ENCODE peak calls at places on chromosomes 13 and 19, in six cellular contexts. Y is fibroblast of lung; K is stimulated activated CD8-positive, alpha-beta memory T cell treated with anti-CD3 and anti-CD28 coated beads, Interleukin-15, amount 100 ng/mL, for 24 hours; X is stimulated activated naive CD4-positive, alpha-beta T cell treated with Interleukin-2 at 50 U/mL for 16 hours; B is HS-5; M is frontal cortex. F is an unnamed sample.

GRCh38 chr13:104984296-104984818 is 1551.1 kb downstream of the EFNB2 start:
- DNase-seq in X (no peak), Y (peak), M (no peak), B (no peak), K (no peak), F (no peak)

GRCh38 chr19:14265285-14266036 is 59.5 kb upstream of the ADGRL1 start:
- DNase-seq in M (no peak), Y (no peak), X (no peak), B (no peak), K (no peak), F (no peak)

GRCh38 chr19:40921005-40921897 is 39.2 kb upstream of the CYP2A7 start:
- DNase-seq in B (no peak), X (no peak), K (no peak), Y (peak), M (no peak), F (no peak)

GRCh38 chr13:77177646-77178045 is 149.2 kb downstream of the MYCBP2 start:
- DNase-seq in Y (no peak), M (no peak), X (no peak), K (no peak), B (no peak), F (no peak)

GRCh38 chr19:1206063-1206732 is 620 bp downstream of the STK11 start:
- DNase-seq in M (no peak), K (no peak), Y (no peak), X (no peak), B (no peak), F (no peak)

GRCh38 chr19:5691930-5692784 is 2.1 kb downstream of the RPL36 start:
- DNase-seq in B (no peak), Y (no peak), M (no peak), K (no peak), X (peak), F (no peak)

GRCh38 chr19:2798733-2799132 is 13.4 kb downstream of the THOP1 start:
- DNase-seq in B (no peak), X (no peak), M (no peak), K (no peak), Y (no peak), F (no peak)

GRCh38 chr19:2613507-2614295 is 88.8 kb downstream of the GNG7 start:
- DNase-seq in Y (peak), K (no peak), M (no peak), X (peak), B (no peak), F (no peak)

GRCh38 chr13:30679483-30680330 is 55.6 kb upstream of the ALOX5AP start:
- DNase-seq in X (no peak), Y (peak), K (no peak), M (peak), B (no peak), F (no peak)

GRCh38 chr13:100195568-100195967 is 106.7 kb downstream of the PCCA start:
- DNase-seq in X (no peak), B (no peak), M (no peak), K (no peak), Y (no peak), F (peak)

GRCh38 chr19:5863030-5863665 is 7.2 kb downstream of the FUT5 start:
- DNase-seq in B (no peak), X (no peak), Y (no peak), K (no peak), M (no peak), F (no peak)

GRCh38 chr13:98839826-98840769 is 87.6 kb upstream of the SLC15A1 start:
- DNase-seq in M (peak), X (peak), K (no peak), Y (peak), B (no peak), F (peak)

GRCh38 chr13:110869231-110869804 is 45.6 kb downstream of the ANKRD10 start:
- DNase-seq in M (no peak), Y (no peak), B (no peak), K (no peak), X (no peak), F (no peak)

GRCh38 chr13:46648166-46648607 is 95.2 kb downstream of the LRCH1 start:
- DNase-seq in B (no peak), K (no peak), M (no peak), Y (peak), X (no peak), F (no peak)

GRCh38 chr19:47661571-47661970 is 51.7 kb upstream of the EHD2 start:
- DNase-seq in X (no peak), Y (no peak), M (no peak), B (no peak), K (no peak), F (no peak)

GRCh38 chr13:60043262-60043661 is 120.5 kb downstream of the DIAPH3 start:
- DNase-seq in M (no peak), Y (peak), K (no peak), B (no peak), X (no peak), F (no peak)

GRCh38 chr13:26019881-26020535 is 31.8 kb downstream of the SHISA2 start:
- DNase-seq in B (peak), Y (peak), M (no peak), K (no peak), X (no peak), F (no peak)

GRCh38 chr19:10364644-10365043 is 15.7 kb downstream of the TYK2 start:
- DNase-seq in M (no peak), K (no peak), X (no peak), B (no peak), Y (no peak), F (no peak)

GRCh38 chr13:21606251-21606650 is 2.3 kb upstream of the MICU2 start:
- DNase-seq in K (no peak), B (no peak), X (no peak), Y (no peak), M (no peak), F (no peak)

GRCh38 chr13:98821372-98822237 is 69.1 kb upstream of the SLC15A1 start:
- DNase-seq in K (no peak), Y (peak), X (no peak), M (no peak), B (no peak), F (no peak)

GRCh38 chr19:18322318-18322758 is 538 bp downstream of the LSM4 start:
- DNase-seq in M (no peak), X (no peak), K (no peak), B (no peak), Y (peak), F (no peak)

GRCh38 chr13:39894586-39894985 is 239.1 kb downstream of the COG6 start:
- DNase-seq in K (no peak), B (no peak), Y (no peak), X (no peak), M (no peak), F (no peak)

GRCh38 chr13:61954092-61954491 is 538.4 kb upstream of the PCDH20 start:
- DNase-seq in Y (peak), X (no peak), B (no peak), M (peak), K (no peak), F (peak)

GRCh38 chr19:12365372-12366162 is at the start of gene ZNF442:
- DNase-seq in K (peak), M (peak), X (peak), B (peak), Y (peak), F (peak)

GRCh38 chr19:52095172-52096014 is at the start of gene ZNF841:
- DNase-seq in K (peak), X (peak), Y (peak), M (peak), B (peak), F (peak)

GRCh38 chr19:28023064-28023463 is 1189.9 kb downstream of the UQCRFS1 start:
- DNase-seq in X (no peak), Y (no peak), M (no peak), B (no peak), K (no peak), F (no peak)

GRCh38 chr13:36880961-36881360 is 39.1 kb downstream of the SMAD9 start:
- DNase-seq in X (no peak), Y (no peak), M (no peak), K (no peak), B (no peak), F (no peak)

GRCh38 chr13:102399791-102400618 is 1.8 kb downstream of the FGF14 start:
- DNase-seq in Y (peak), M (no peak), K (no peak), X (peak), B (no peak), F (no peak)

GRCh38 chr13:110812111-110812868 is 98.8 kb downstream of the ING1 start:
- DNase-seq in B (no peak), Y (peak), K (no peak), M (peak), X (no peak), F (no peak)

GRCh38 chr13:110912651-110913051 is 2.2 kb downstream of the ANKRD10 start:
- DNase-seq in X (no peak), M (peak), B (peak), K (no peak), Y (peak), F (no peak)

GRCh38 chr19:17435218-17435617 is 13.2 kb downstream of the TMEM221 start:
- DNase-seq in B (no peak), M (no peak), Y (no peak), X (no peak), K (no peak), F (no peak)

GRCh38 chr13:103009061-103009840 is 57.0 kb downstream of the SLC10A2 start:
- DNase-seq in X (no peak), B (peak), K (no peak), M (no peak), Y (no peak), F (no peak)

GRCh38 chr19:53394522-53394973 is 401 bp upstream of the ZNF765 start:
- DNase-seq in B (no peak), Y (no peak), X (no peak), M (peak), K (no peak), F (peak)

F was measured in iPS DF 6.9.